ENCODE peak calls at places on chromosomes 6 and 20, in ten cellular contexts. Z is lung; K is activated naive CD8-positive, alpha-beta T cell treated with anti-CD3 and anti-CD28 coated beads, Interleukin-2, amount 50 U/mL, for 24 hours; B is activated CD4-positive, alpha-beta T cell treated with anti-CD3 and anti-CD28 coated beads, Interleukin-2, amount 10 ng/mL, durations not matched to agents 7 days and 5 days; T is T1000; P is T-helper 2 cell; S is activated CD4-positive, alpha-beta memory T cell treated with anti-CD3 and anti-CD28 coated beads, Interleukin-2, amount 10 ng/mL, durations not matched to agents 7 days and 5 days; X is lower leg skin; H is HEK293T; U is ELR. M is an unnamed sample.

GRCh38 chr6:36121752-36122494 is 8.4 kb upstream of the MAPK13 start:
- DNase-seq in Z (no peak), K (peak), B (no peak), T (no peak), P (no peak), S (no peak), X (no peak), H (no peak), U (no peak), M (no peak)

GRCh38 chr20:49435639-49436038 is 46.8 kb downstream of the KCNB1 start:
- DNase-seq in Z (no peak), K (no peak), B (no peak), T (no peak), P (no peak), S (no peak), X (no peak), H (no peak), U (no peak), M (no peak)

GRCh38 chr20:19024296-19025035 is 188.0 kb upstream of the SLC24A3 start:
- DNase-seq in Z (peak), K (no peak), B (no peak), T (no peak), P (no peak), S (no peak), X (peak), H (no peak), U (no peak), M (no peak)

GRCh38 chr6:20180935-20181334 is 31.3 kb downstream of the MBOAT1 start:
- DNase-seq in Z (no peak), K (no peak), B (no peak), T (no peak), P (no peak), S (no peak), X (no peak), H (no peak), U (no peak), M (no peak)

GRCh38 chr6:113457156-113457555 is 400.0 kb upstream of the MARCKS start:
- DNase-seq in Z (no peak), K (no peak), B (no peak), T (peak), P (no peak), S (no peak), X (no peak), H (no peak), U (peak), M (no peak)

GRCh38 chr6:36848658-36849441 is 9.6 kb upstream of the CPNE5 start:
- DNase-seq in Z (peak), K (no peak), B (no peak), T (no peak), P (no peak), S (no peak), X (no peak), H (no peak), U (no peak), M (no peak)

GRCh38 chr6:45419574-45420082 is 41.9 kb upstream of the SUPT3H start:
- DNase-seq in Z (peak), K (peak), B (peak), T (no peak), P (no peak), S (peak), X (no peak), H (peak), U (peak), M (peak)

GRCh38 chr20:21384308-21384892 is 12.9 kb downstream of the NKX2-4 start:
- DNase-seq in Z (no peak), K (no peak), B (no peak), T (no peak), P (no peak), S (no peak), X (no peak), H (no peak), U (no peak), M (no peak)

GRCh38 chr6:10809098-10809497 is 29.2 kb downstream of the MAK start:
- DNase-seq in Z (no peak), K (no peak), B (no peak), T (no peak), P (no peak), S (no peak), X (no peak), H (no peak), U (no peak), M (no peak)